ENCODE peak calls at places on chromosomes 13 and 19, in six cellular contexts. H, N, E, Q, O and X are unnamed samples.

GRCh38 chr13:46893221-46893620 is 3.6 kb downstream of the HTR2A start:
- DNase-seq in H (no peak), E (no peak), Q (no peak), N (no peak), O (no peak), X (no peak)

GRCh38 chr13:111482126-111482525 is 161.7 kb downstream of the TEX29 start:
- DNase-seq in Q (no peak), H (no peak), E (no peak), N (no peak), O (no peak), X (no peak)

GRCh38 chr19:3163230-3163886 is 15.2 kb upstream of the S1PR4 start:
- DNase-seq in Q (no peak), E (peak), O (peak), N (peak), H (peak), X (peak)

GRCh38 chr19:35140898-35141626 is 2.0 kb upstream of the FXYD7 start:
- DNase-seq in Q (no peak), N (peak), H (peak), O (peak), E (peak), X (peak)

GRCh38 chr19:2976609-2977000 is 759 bp upstream of the TLE6 start:
- DNase-seq in N (no peak), O (no peak), H (no peak), E (no peak), Q (no peak), X (no peak)

GRCh38 chr19:1008268-1009042 is 8.2 kb downstream of the GRIN3B start:
- DNase-seq in E (no peak), Q (no peak), O (no peak), N (no peak), H (no peak), X (no peak)

GRCh38 chr13:51689597-51689996 is 105.3 kb downstream of the WDFY2 start:
- DNase-seq in E (no peak), N (no peak), H (no peak), Q (no peak), O (no peak), X (no peak)

GRCh38 chr19:15609261-15609660 is 5.8 kb upstream of the CYP4F8 start:
- DNase-seq in Q (no peak), H (no peak), E (no peak), O (no peak), N (no peak), X (no peak)

GRCh38 chr13:75405976-75406703 is 75.8 kb downstream of the TBC1D4 start:
- DNase-seq in Q (no peak), E (no peak), N (no peak), O (no peak), H (no peak), X (no peak)

GRCh38 chr13:98821372-98822237 is 69.1 kb upstream of the SLC15A1 start:
- DNase-seq in Q (no peak), N (no peak), E (no peak), O (no peak), H (peak), X (no peak)